ENCODE peak calls at places on chromosomes 7 and 10, in four cellular contexts. One of them, this sample, is unnamed.

GRCh38 chr7:29976265-29976664 is 13.3 kb downstream of the SCRN1 start:
- DNase-seq in K562: no peak
- DNase-seq in HepG2: no peak
- DNase-seq in WTC11: no peak
- DNase-seq in this sample: no peak

GRCh38 chr7:125611582-125611981 is 682.0 kb upstream of the POT1 start:
- DNase-seq in HepG2: no peak
- DNase-seq in WTC11: no peak
- DNase-seq in K562: no peak
- DNase-seq in this sample: no peak

GRCh38 chr7:27601217-27601616 is 61.5 kb downstream of the HIBADH start:
- DNase-seq in K562: no peak
- DNase-seq in HepG2: no peak
- DNase-seq in WTC11: no peak
- DNase-seq in this sample: no peak

GRCh38 chr10:26157734-26158133 is 58.8 kb upstream of the GAD2 start:
- DNase-seq in WTC11: peak
- DNase-seq in K562: no peak
- DNase-seq in HepG2: no peak
- DNase-seq in this sample: no peak

GRCh38 chr10:70916241-70916640 is 27.9 kb upstream of the PCBD1 start:
- DNase-seq in HepG2: no peak
- DNase-seq in WTC11: no peak
- DNase-seq in K562: no peak
- DNase-seq in this sample: no peak

GRCh38 chr10:90856964-90857634 is 740 bp downstream of the HTR7 start:
- DNase-seq in K562: no peak
- DNase-seq in WTC11: peak
- DNase-seq in HepG2: no peak
- DNase-seq in this sample: no peak

GRCh38 chr7:44824894-44825526 is 22.9 kb downstream of the H2AZ2 start:
- DNase-seq in K562: no peak
- DNase-seq in HepG2: no peak
- DNase-seq in WTC11: no peak
- DNase-seq in this sample: no peak

GRCh38 chr7:41578700-41579099 is 124.2 kb downstream of the INHBA start:
- DNase-seq in HepG2: no peak
- DNase-seq in K562: no peak
- DNase-seq in WTC11: no peak
- DNase-seq in this sample: no peak

GRCh38 chr10:89327803-89328441 is at the start of gene IFIT3:
- DNase-seq in K562: peak
- DNase-seq in WTC11: no peak
- DNase-seq in HepG2: peak
- DNase-seq in this sample: peak

GRCh38 chr7:156442503-156442902 is 198.1 kb upstream of the RNF32 start:
- DNase-seq in HepG2: no peak
- DNase-seq in WTC11: no peak
- DNase-seq in K562: no peak
- DNase-seq in this sample: no peak

GRCh38 chr7:94183289-94183749 is 179.2 kb upstream of the BET1 start:
- DNase-seq in K562: no peak
- DNase-seq in WTC11: no peak
- DNase-seq in HepG2: peak
- DNase-seq in this sample: no peak
- TF ChIP-seq ELF4 in K562: no peak
- TF ChIP-seq ELF4 in WTC11: no peak
- TF ChIP-seq ELF4 in HepG2: no peak
- TF ChIP-seq ELF4 in this sample: no peak

GRCh38 chr7:148175512-148175911 is 415.1 kb upstream of the C7orf33 start:
- DNase-seq in WTC11: no peak
- DNase-seq in K562: no peak
- DNase-seq in HepG2: no peak
- DNase-seq in this sample: no peak

GRCh38 chr7:148173296-148173695 is 417.3 kb upstream of the C7orf33 start:
- DNase-seq in HepG2: no peak
- DNase-seq in WTC11: no peak
- DNase-seq in K562: no peak
- DNase-seq in this sample: no peak
- TF ChIP-seq SP1 in HepG2: no peak
- TF ChIP-seq SP1 in WTC11: no peak
- TF ChIP-seq SP1 in K562: no peak
- TF ChIP-seq SP1 in this sample: no peak

GRCh38 chr7:116899308-116899707 is 36.9 kb downstream of the CAPZA2 start:
- DNase-seq in HepG2: no peak
- DNase-seq in K562: no peak
- DNase-seq in WTC11: no peak
- DNase-seq in this sample: no peak
- TF ChIP-seq ELF4 in HepG2: no peak
- TF ChIP-seq ELF4 in K562: no peak
- TF ChIP-seq ELF4 in WTC11: no peak
- TF ChIP-seq ELF4 in this sample: no peak

GRCh38 chr7:148921189-148921588 is 37.1 kb upstream of the EZH2 start:
- DNase-seq in K562: no peak
- DNase-seq in HepG2: no peak
- DNase-seq in WTC11: no peak
- DNase-seq in this sample: no peak
- TF ChIP-seq SP1 in K562: no peak
- TF ChIP-seq SP1 in HepG2: no peak
- TF ChIP-seq SP1 in WTC11: no peak
- TF ChIP-seq SP1 in this sample: no peak

GRCh38 chr7:117123311-117123926 is 170.1 kb downstream of the ST7 start:
- DNase-seq in WTC11: no peak
- DNase-seq in HepG2: no peak
- DNase-seq in K562: no peak
- DNase-seq in this sample: no peak

GRCh38 chr7:117122536-117122935 is 169.2 kb downstream of the ST7 start:
- DNase-seq in K562: no peak
- DNase-seq in HepG2: no peak
- DNase-seq in WTC11: no peak
- DNase-seq in this sample: no peak

GRCh38 chr7:117126631-117127030 is 173.3 kb downstream of the ST7 start:
- DNase-seq in K562: no peak
- DNase-seq in HepG2: no peak
- DNase-seq in WTC11: no peak
- DNase-seq in this sample: no peak

GRCh38 chr7:117127585-117128168 is 174.4 kb downstream of the ST7 start:
- DNase-seq in HepG2: peak
- DNase-seq in K562: peak
- DNase-seq in WTC11: peak
- DNase-seq in this sample: no peak

DNA sequence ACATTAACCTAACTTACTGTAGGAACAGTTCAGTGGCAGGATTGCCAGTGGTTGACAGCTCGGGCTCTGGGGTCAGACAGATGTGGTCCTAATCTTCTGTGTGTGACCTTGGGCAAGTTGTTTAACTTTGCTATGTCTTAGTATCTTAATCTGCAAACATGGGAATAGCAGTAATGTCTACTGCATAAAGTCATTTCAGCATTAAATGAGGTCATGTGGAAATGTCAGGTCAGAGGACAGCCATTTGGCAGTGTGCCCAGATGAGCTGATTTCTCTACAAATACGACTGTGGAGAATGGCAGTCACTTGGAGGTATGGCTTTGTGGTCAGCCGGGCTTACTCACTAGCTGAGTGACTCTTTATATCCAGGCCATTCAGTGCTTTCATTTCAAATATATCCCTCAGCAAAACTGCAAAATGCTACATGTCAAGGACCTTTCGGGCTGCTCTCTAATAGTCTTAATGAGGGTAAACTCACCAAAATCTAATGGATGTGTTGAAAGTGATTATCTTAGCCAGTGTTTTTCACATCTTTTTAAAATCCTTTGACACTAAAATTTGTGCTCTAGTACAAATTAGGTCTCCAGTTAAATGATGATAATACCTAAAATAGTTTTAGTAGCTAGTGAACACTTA is 171.4 kb downstream of the ST7 start:
- DNase-seq in K562: peak
- DNase-seq in WTC11: no peak
- DNase-seq in HepG2: peak
- DNase-seq in this sample: peak
- TF ChIP-seq ELF4 in K562: no peak
- TF ChIP-seq ELF4 in WTC11: no peak
- TF ChIP-seq ELF4 in HepG2: no peak
- TF ChIP-seq ELF4 in this sample: no peak

DNA sequence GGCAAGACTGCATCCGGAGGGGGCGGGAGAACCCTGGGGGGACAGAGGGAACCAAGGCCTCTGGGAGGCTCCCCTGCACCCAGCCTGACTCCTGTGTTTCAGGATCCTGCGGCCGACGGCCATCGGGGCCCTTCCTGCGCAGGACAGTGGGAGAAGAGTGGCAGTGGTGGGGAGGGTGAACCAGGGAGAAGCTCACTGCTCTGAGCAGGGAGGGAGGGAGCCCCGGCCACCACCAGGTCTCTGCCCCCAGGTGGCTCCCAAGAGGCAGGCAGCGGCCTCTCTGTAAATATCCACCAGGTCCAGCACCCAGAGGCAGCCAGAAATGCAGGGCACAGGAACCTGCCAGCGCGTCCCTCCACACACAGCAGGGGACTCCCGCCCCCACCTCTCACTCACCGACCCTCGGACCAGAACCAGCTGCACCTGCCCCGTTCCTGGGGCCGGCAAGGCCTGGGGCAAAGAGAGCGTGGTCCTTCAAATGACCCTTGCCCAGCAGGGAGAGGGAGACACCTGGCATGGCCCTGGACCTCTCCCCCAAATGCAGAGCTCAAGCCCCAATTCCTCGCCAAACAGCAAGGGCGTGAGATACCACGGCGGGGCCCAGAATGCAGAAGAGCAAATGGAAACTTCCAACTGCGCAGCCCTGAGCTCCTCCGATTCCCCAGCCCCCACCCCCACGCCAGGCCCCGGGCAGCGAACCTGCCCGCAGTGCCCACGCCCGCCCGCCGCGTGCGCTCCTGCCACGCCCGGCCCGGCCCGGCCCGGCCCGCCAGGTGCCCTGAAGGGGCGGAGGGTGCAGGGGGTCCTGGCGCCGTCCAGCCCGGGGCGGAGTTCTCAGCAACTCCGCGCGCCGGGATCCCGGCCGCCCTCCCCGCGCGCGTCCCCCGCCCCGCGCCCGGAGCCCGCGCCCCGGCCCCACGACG is 805 bp downstream of the RASGEF1A start:
- DNase-seq in HepG2: peak
- DNase-seq in K562: peak
- DNase-seq in WTC11: peak
- DNase-seq in this sample: peak
- TF ChIP-seq SP1 in HepG2: no peak
- TF ChIP-seq SP1 in K562: no peak
- TF ChIP-seq SP1 in WTC11: no peak
- TF ChIP-seq SP1 in this sample: no peak

GRCh38 chr7:77426052-77426404 is 9.9 kb upstream of the GSAP start:
- DNase-seq in K562: no peak
- DNase-seq in HepG2: no peak
- DNase-seq in WTC11: no peak
- DNase-seq in this sample: no peak

GRCh38 chr7:77430927-77431326 is 14.8 kb upstream of the GSAP start:
- DNase-seq in HepG2: no peak
- DNase-seq in K562: no peak
- DNase-seq in WTC11: no peak
- DNase-seq in this sample: no peak

GRCh38 chr7:77426521-77427051 is 10.4 kb upstream of the GSAP start:
- DNase-seq in HepG2: no peak
- DNase-seq in WTC11: no peak
- DNase-seq in K562: no peak
- DNase-seq in this sample: no peak

GRCh38 chr7:77427996-77428603 is 12.0 kb upstream of the GSAP start:
- DNase-seq in K562: no peak
- DNase-seq in HepG2: no peak
- DNase-seq in WTC11: no peak
- DNase-seq in this sample: no peak

DNA sequence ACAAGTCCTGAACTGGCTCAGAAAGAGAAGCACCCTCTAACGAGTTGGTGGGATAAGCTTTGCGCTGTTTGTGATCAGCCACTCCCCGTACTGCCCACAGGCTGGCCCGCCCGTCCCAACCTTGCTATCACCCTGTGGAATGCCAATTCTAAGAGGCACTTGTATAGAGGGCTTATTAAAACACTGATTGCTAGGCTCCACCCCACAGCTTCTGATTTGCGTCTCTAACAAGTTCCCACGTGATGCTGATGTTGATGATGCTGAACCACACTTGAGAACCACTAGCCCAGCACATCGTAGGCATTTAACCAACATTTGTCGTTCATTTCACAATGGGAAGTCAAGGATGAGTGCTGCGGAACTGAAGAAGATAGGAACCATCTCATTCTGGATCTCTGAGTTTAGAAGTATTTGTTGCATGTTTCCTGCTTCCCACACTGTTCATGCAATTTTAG is 12.7 kb upstream of the GSAP start:
- DNase-seq in K562: no peak
- DNase-seq in WTC11: no peak
- DNase-seq in HepG2: no peak
- DNase-seq in this sample: no peak
- TF ChIP-seq ELF4 in K562: no peak
- TF ChIP-seq ELF4 in WTC11: no peak
- TF ChIP-seq ELF4 in HepG2: no peak
- TF ChIP-seq ELF4 in this sample: no peak

GRCh38 chr10:109592391-109592790 is 330.9 kb downstream of the XPNPEP1 start:
- DNase-seq in K562: no peak
- DNase-seq in HepG2: no peak
- DNase-seq in WTC11: no peak
- DNase-seq in this sample: no peak

GRCh38 chr10:109593686-109594085 is 329.6 kb downstream of the XPNPEP1 start:
- DNase-seq in K562: no peak
- DNase-seq in WTC11: no peak
- DNase-seq in HepG2: no peak
- DNase-seq in this sample: no peak

GRCh38 chr10:109587366-109587765 is 335.9 kb downstream of the XPNPEP1 start:
- DNase-seq in WTC11: no peak
- DNase-seq in K562: no peak
- DNase-seq in HepG2: no peak
- DNase-seq in this sample: no peak

GRCh38 chr10:109588259-109588658 is 335.1 kb downstream of the XPNPEP1 start:
- DNase-seq in K562: no peak
- DNase-seq in HepG2: no peak
- DNase-seq in WTC11: no peak
- DNase-seq in this sample: no peak

DNA sequence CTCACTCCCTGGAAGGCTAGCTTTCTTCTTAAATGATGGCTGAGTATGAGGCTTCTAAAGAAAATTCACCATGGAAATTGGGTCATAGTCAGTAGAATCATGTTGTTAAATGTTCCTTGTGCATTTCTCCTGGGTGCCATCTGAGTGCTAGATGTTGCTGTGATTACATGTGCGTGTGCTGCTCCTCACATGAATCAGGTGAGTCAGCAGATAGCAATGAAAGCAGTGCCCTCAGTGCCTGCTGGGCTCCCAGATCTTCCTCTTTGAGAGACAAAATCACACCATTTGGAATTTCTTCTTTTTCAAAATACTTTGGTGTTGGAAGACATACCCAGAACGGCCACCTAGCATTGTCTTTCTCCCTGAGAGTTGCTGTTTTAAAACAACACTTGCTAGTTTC is 331.7 kb downstream of the XPNPEP1 start:
- DNase-seq in K562: no peak
- DNase-seq in HepG2: no peak
- DNase-seq in WTC11: no peak
- DNase-seq in this sample: no peak
- TF ChIP-seq SP1 in K562: no peak
- TF ChIP-seq SP1 in HepG2: no peak
- TF ChIP-seq SP1 in WTC11: no peak
- TF ChIP-seq SP1 in this sample: no peak

This sample was measured in HEK293T.